ENCODE peak calls at places on chromosomes 13 and 19, in six cellular contexts. One of them, this sample, is unnamed.

GRCh38 chr13:98490866-98491265 is 86.0 kb downstream of the STK24 start:
- DNase-seq in osteocyte: peak
- DNase-seq in retinal pigment epithelial cell: no peak
- DNase-seq in astrocyte: no peak
- DNase-seq in AG09319: no peak
- DNase-seq in psoas muscle: no peak
- DNase-seq in this sample: no peak

GRCh38 chr19:19224852-19225494 is 13.2 kb downstream of the NCAN start:
- DNase-seq in osteocyte: no peak
- DNase-seq in retinal pigment epithelial cell: no peak
- DNase-seq in astrocyte: no peak
- DNase-seq in AG09319: peak
- DNase-seq in psoas muscle: peak
- DNase-seq in this sample: peak

GRCh38 chr19:16470911-16471811 is 609 bp downstream of the EPS15L1 start:
- DNase-seq in osteocyte: no peak
- DNase-seq in retinal pigment epithelial cell: no peak
- DNase-seq in astrocyte: peak
- DNase-seq in AG09319: no peak
- DNase-seq in psoas muscle: no peak
- DNase-seq in this sample: no peak

GRCh38 chr13:29676535-29676934 is 81.0 kb upstream of the SLC7A1 start:
- DNase-seq in osteocyte: no peak
- DNase-seq in retinal pigment epithelial cell: no peak
- DNase-seq in astrocyte: peak
- DNase-seq in AG09319: no peak
- DNase-seq in psoas muscle: no peak
- DNase-seq in this sample: no peak

GRCh38 chr19:10112895-10113591 is 1.6 kb downstream of the P2RY11 start:
- DNase-seq in osteocyte: no peak
- DNase-seq in retinal pigment epithelial cell: no peak
- DNase-seq in astrocyte: no peak
- DNase-seq in AG09319: no peak
- DNase-seq in psoas muscle: peak
- DNase-seq in this sample: peak

GRCh38 chr13:93172109-93172508 is 54.5 kb upstream of the GPC6 start:
- DNase-seq in osteocyte: no peak
- DNase-seq in retinal pigment epithelial cell: no peak
- DNase-seq in astrocyte: no peak
- DNase-seq in AG09319: no peak
- DNase-seq in psoas muscle: no peak
- DNase-seq in this sample: no peak

GRCh38 chr19:53432088-53432661 is 391 bp downstream of the ZNF761 start:
- DNase-seq in osteocyte: peak
- DNase-seq in retinal pigment epithelial cell: no peak
- DNase-seq in astrocyte: no peak
- DNase-seq in AG09319: no peak
- DNase-seq in psoas muscle: peak
- DNase-seq in this sample: peak

GRCh38 chr13:101700598-101700997 is 248.1 kb downstream of the ITGBL1 start:
- DNase-seq in osteocyte: no peak
- DNase-seq in retinal pigment epithelial cell: no peak
- DNase-seq in astrocyte: peak
- DNase-seq in AG09319: no peak
- DNase-seq in psoas muscle: no peak
- DNase-seq in this sample: no peak

GRCh38 chr13:39149896-39150295 is 111.6 kb downstream of the NHLRC3 start:
- DNase-seq in osteocyte: no peak
- DNase-seq in retinal pigment epithelial cell: no peak
- DNase-seq in astrocyte: no peak
- DNase-seq in AG09319: no peak
- DNase-seq in psoas muscle: no peak
- DNase-seq in this sample: no peak

GRCh38 chr19:19732579-19733501 is at the start of gene ZNF14:
- DNase-seq in osteocyte: peak
- DNase-seq in retinal pigment epithelial cell: peak
- DNase-seq in astrocyte: peak
- DNase-seq in AG09319: peak
- DNase-seq in psoas muscle: peak
- DNase-seq in this sample: peak

GRCh38 chr13:57946361-57946760 is 314.8 kb downstream of the PCDH17 start:
- DNase-seq in osteocyte: no peak
- DNase-seq in retinal pigment epithelial cell: no peak
- DNase-seq in astrocyte: no peak
- DNase-seq in AG09319: no peak
- DNase-seq in psoas muscle: no peak
- DNase-seq in this sample: no peak

GRCh38 chr19:55578761-55579747 is 1.6 kb downstream of the ZNF579 start:
- DNase-seq in osteocyte: no peak
- DNase-seq in retinal pigment epithelial cell: no peak
- DNase-seq in astrocyte: no peak
- DNase-seq in AG09319: no peak
- DNase-seq in psoas muscle: no peak
- DNase-seq in this sample: no peak

DNA sequence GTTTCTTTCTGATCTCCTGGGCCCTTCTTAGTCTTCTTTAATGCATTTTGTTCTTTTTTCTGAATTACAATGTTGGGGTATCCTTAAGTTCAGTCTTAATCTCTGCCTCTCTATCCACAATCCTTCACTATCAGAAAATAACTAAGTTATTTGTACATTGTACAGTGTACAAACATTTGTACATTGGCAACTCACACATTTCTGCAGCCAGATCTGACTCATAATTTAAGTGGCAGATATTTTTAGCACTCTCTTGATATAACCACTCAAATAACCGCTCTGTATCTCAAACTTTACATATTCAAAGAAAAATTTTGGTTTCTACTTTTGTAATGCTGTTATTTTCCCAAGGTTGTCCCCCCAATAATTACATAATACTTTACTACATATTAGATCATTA is 691.1 kb upstream of the SPRY2 start:
- DNase-seq in osteocyte: no peak
- DNase-seq in retinal pigment epithelial cell: no peak
- DNase-seq in astrocyte: no peak
- DNase-seq in AG09319: no peak
- DNase-seq in psoas muscle: no peak
- DNase-seq in this sample: no peak
- TF ChIP-seq CTCF in osteocyte: no peak
- TF ChIP-seq CTCF in retinal pigment epithelial cell: no peak
- TF ChIP-seq CTCF in astrocyte: no peak
- TF ChIP-seq CTCF in AG09319: no peak
- TF ChIP-seq CTCF in psoas muscle: no peak
- TF ChIP-seq CTCF in this sample: no peak

GRCh38 chr13:84845875-84846619 is 953.2 kb downstream of the SLITRK6 start:
- DNase-seq in osteocyte: no peak
- DNase-seq in retinal pigment epithelial cell: no peak
- DNase-seq in astrocyte: no peak
- DNase-seq in AG09319: no peak
- DNase-seq in psoas muscle: no peak
- DNase-seq in this sample: no peak

GRCh38 chr13:84843368-84843767 is 955.9 kb downstream of the SLITRK6 start:
- DNase-seq in osteocyte: no peak
- DNase-seq in retinal pigment epithelial cell: no peak
- DNase-seq in astrocyte: no peak
- DNase-seq in AG09319: no peak
- DNase-seq in psoas muscle: no peak
- DNase-seq in this sample: no peak

GRCh38 chr13:84847107-84847506 is 952.1 kb downstream of the SLITRK6 start:
- DNase-seq in osteocyte: no peak
- DNase-seq in retinal pigment epithelial cell: no peak
- DNase-seq in astrocyte: no peak
- DNase-seq in AG09319: no peak
- DNase-seq in psoas muscle: no peak
- DNase-seq in this sample: no peak

DNA sequence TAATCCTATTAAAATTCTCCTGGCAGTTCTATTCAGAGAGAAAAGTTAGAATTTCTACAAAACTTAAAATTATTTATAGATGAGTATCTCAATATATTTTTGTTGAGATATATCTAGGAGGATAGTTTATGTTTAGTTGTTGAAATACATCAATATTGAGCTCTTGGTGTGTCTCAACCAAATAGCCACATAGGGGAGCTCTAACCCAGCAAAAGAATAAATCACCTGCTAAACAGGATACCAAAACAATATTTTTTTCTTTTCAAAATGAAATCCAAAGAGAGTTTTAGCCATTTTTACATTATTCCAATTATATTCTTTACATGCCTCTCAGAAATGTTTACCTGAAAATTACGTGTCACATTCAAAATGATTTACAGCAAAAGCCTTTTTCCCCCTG is 954.7 kb downstream of the SLITRK6 start:
- DNase-seq in osteocyte: no peak
- DNase-seq in retinal pigment epithelial cell: no peak
- DNase-seq in astrocyte: no peak
- DNase-seq in AG09319: no peak
- DNase-seq in psoas muscle: no peak
- DNase-seq in this sample: peak
- TF ChIP-seq CTCF in osteocyte: peak
- TF ChIP-seq CTCF in retinal pigment epithelial cell: peak
- TF ChIP-seq CTCF in astrocyte: peak
- TF ChIP-seq CTCF in AG09319: no peak
- TF ChIP-seq CTCF in psoas muscle: no peak
- TF ChIP-seq CTCF in this sample: no peak

GRCh38 chr19:4256563-4256962 is 9.7 kb downstream of the YJU2 start:
- DNase-seq in osteocyte: no peak
- DNase-seq in retinal pigment epithelial cell: no peak
- DNase-seq in astrocyte: no peak
- DNase-seq in AG09319: no peak
- DNase-seq in psoas muscle: no peak
- DNase-seq in this sample: no peak
- TF ChIP-seq CTCF in osteocyte: no peak
- TF ChIP-seq CTCF in retinal pigment epithelial cell: peak
- TF ChIP-seq CTCF in astrocyte: no peak
- TF ChIP-seq CTCF in AG09319: no peak
- TF ChIP-seq CTCF in psoas muscle: no peak
- TF ChIP-seq CTCF in this sample: no peak

GRCh38 chr13:70339738-70340137 is 231.5 kb upstream of the KLHL1 start:
- DNase-seq in osteocyte: no peak
- DNase-seq in retinal pigment epithelial cell: no peak
- DNase-seq in astrocyte: no peak
- DNase-seq in AG09319: no peak
- DNase-seq in psoas muscle: no peak
- DNase-seq in this sample: no peak
- TF ChIP-seq CTCF in osteocyte: peak
- TF ChIP-seq CTCF in retinal pigment epithelial cell: peak
- TF ChIP-seq CTCF in astrocyte: peak
- TF ChIP-seq CTCF in AG09319: no peak
- TF ChIP-seq CTCF in psoas muscle: no peak
- TF ChIP-seq CTCF in this sample: no peak

GRCh38 chr19:51926784-51927741 is at the start of gene ZNF613:
- DNase-seq in osteocyte: peak
- DNase-seq in retinal pigment epithelial cell: peak
- DNase-seq in astrocyte: peak
- DNase-seq in AG09319: peak
- DNase-seq in psoas muscle: peak
- DNase-seq in this sample: peak
- TF ChIP-seq CTCF in osteocyte: peak
- TF ChIP-seq CTCF in retinal pigment epithelial cell: peak
- TF ChIP-seq CTCF in astrocyte: no peak
- TF ChIP-seq CTCF in AG09319: peak
- TF ChIP-seq CTCF in psoas muscle: peak
- TF ChIP-seq CTCF in this sample: no peak